ENCODE peak calls at places on chromosomes 3 and 15, in six cellular contexts. B, W, D, Y, S and T are unnamed samples.

GRCh38 chr3:179000144-179000543 is 71.5 kb downstream of the ZMAT3 start:
- DNase-seq in B (no peak), D (no peak), S (no peak), Y (no peak), W (peak), T (no peak)

GRCh38 chr3:194485876-194486539 is 794 bp downstream of the ATP13A3 start:
- DNase-seq in S (peak), B (peak), D (peak), Y (peak), W (peak), T (peak)

GRCh38 chr3:19881036-19881435 is 53.0 kb downstream of the EFHB start:
- DNase-seq in Y (no peak), D (no peak), B (no peak), S (peak), W (no peak), T (no peak)

GRCh38 chr15:67125589-67126502 is 60.4 kb downstream of the SMAD3 start:
- DNase-seq in B (no peak), Y (peak), W (peak), S (peak), D (peak), T (no peak)

GRCh38 chr3:193868590-193868989 is 267.4 kb upstream of the HES1 start:
- DNase-seq in S (no peak), B (no peak), W (no peak), D (no peak), Y (peak), T (no peak)

GRCh38 chr15:27358751-27359434 is 387.9 kb downstream of the GABRG3 start:
- DNase-seq in S (peak), B (no peak), W (no peak), D (peak), Y (peak), T (peak)

GRCh38 chr3:55569033-55569518 is 82.0 kb upstream of the WNT5A start:
- DNase-seq in W (no peak), S (no peak), B (no peak), D (no peak), Y (no peak), T (no peak)

GRCh38 chr3:88141458-88142083 is 8.2 kb upstream of the C3orf38 start:
- DNase-seq in D (no peak), Y (no peak), B (no peak), S (no peak), W (peak), T (peak)

GRCh38 chr3:13391308-13391707 is 28.8 kb downstream of the NUP210 start:
- DNase-seq in W (no peak), D (no peak), Y (no peak), S (no peak), B (no peak), T (no peak)

GRCh38 chr3:31226331-31226730 is 306.4 kb upstream of the STT3B start:
- DNase-seq in B (no peak), S (no peak), Y (no peak), D (no peak), W (no peak), T (peak)

GRCh38 chr15:26771168-26771916 is 1.5 kb downstream of the GABRB3 start:
- DNase-seq in W (no peak), D (peak), B (peak), S (peak), Y (peak), T (peak)

GRCh38 chr3:108393128-108393900 is 97.0 kb downstream of the HHLA2 start:
- DNase-seq in B (no peak), W (no peak), S (no peak), D (no peak), Y (no peak), T (no peak)

GRCh38 chr3:40620151-40620550 is 95.4 kb downstream of the ZNF621 start:
- DNase-seq in D (no peak), W (no peak), S (no peak), B (no peak), Y (no peak), T (no peak)

GRCh38 chr15:77577350-77577749 is 55.4 kb downstream of the LINGO1 start:
- DNase-seq in D (no peak), B (no peak), S (no peak), Y (peak), W (no peak), T (peak)

GRCh38 chr15:50828610-50829206 is 63.2 kb upstream of the SPPL2A start:
- DNase-seq in W (peak), D (peak), S (peak), Y (peak), B (no peak), T (peak)

GRCh38 chr3:39637807-39638206 is 170.3 kb downstream of the MOBP start:
- DNase-seq in S (peak), Y (peak), D (no peak), B (no peak), W (peak), T (peak)

GRCh38 chr15:60076582-60077263 is 72.6 kb downstream of the FOXB1 start:
- DNase-seq in S (peak), Y (no peak), D (no peak), W (no peak), B (no peak), T (peak)

GRCh38 chr15:73630796-73631471 is 2.3 kb downstream of the NPTN start:
- DNase-seq in B (no peak), W (no peak), D (no peak), S (no peak), Y (no peak), T (peak)

GRCh38 chr3:9196009-9196408 is 53.4 kb downstream of the SRGAP3 start:
- DNase-seq in S (peak), D (no peak), Y (peak), B (no peak), W (no peak), T (no peak)

GRCh38 chr15:89662893-89663673 is 7.8 kb upstream of the KIF7 start:
- DNase-seq in D (peak), S (no peak), Y (peak), B (no peak), W (peak), T (no peak)

GRCh38 chr3:191065183-191065805 is 133.7 kb upstream of the OSTN start:
- DNase-seq in Y (no peak), D (no peak), S (no peak), W (peak), B (no peak), T (no peak)

GRCh38 chr3:104145164-104145563 is 1221.5 kb upstream of the ALCAM start:
- DNase-seq in Y (no peak), D (no peak), W (no peak), B (no peak), S (no peak), T (no peak)

GRCh38 chr3:131543714-131544113 is 40.9 kb upstream of the MRPL3 start:
- DNase-seq in B (no peak), Y (no peak), S (peak), W (peak), D (peak), T (peak)

GRCh38 chr15:62445244-62445643 is 280.2 kb upstream of the C2CD4B start:
- DNase-seq in B (no peak), S (no peak), D (no peak), W (peak), Y (no peak), T (no peak)

GRCh38 chr3:34683851-34684250 is 885.4 kb downstream of the PDCD6IP start:
- DNase-seq in Y (peak), S (peak), B (peak), D (peak), W (peak), T (peak)

GRCh38 chr3:197700095-197700494 is 36.6 kb downstream of the RUBCN start:
- DNase-seq in B (no peak), W (peak), S (no peak), D (no peak), Y (no peak), T (peak)

GRCh38 chr15:67884514-67885225 is 44.8 kb upstream of the RNU6-1 start:
- DNase-seq in W (peak), B (peak), D (peak), Y (peak), S (peak), T (peak)

GRCh38 chr3:116045251-116045770 is 400.0 kb downstream of the LSAMP start:
- DNase-seq in S (no peak), Y (no peak), D (no peak), W (no peak), B (no peak), T (no peak)

GRCh38 chr15:71687902-71688508 is 122.3 kb upstream of the NR2E3 start:
- DNase-seq in W (peak), B (no peak), D (no peak), S (no peak), Y (peak), T (peak)

GRCh38 chr15:31437686-31438085 is 111.1 kb downstream of the KLF13 start:
- DNase-seq in B (no peak), Y (no peak), D (no peak), S (no peak), W (no peak), T (no peak)

GRCh38 chr3:13345284-13345683 is 74.8 kb downstream of the NUP210 start:
- DNase-seq in S (no peak), B (no peak), D (no peak), Y (no peak), W (no peak), T (no peak)

GRCh38 chr15:28896944-28897343 is 11.2 kb downstream of the APBA2 start:
- DNase-seq in S (no peak), Y (no peak), B (no peak), W (peak), D (no peak), T (peak)

GRCh38 chr15:87604857-87605446 is 651.6 kb downstream of the NTRK3 start:
- DNase-seq in B (no peak), D (no peak), W (peak), S (peak), Y (peak), T (peak)

GRCh38 chr15:82663186-82663600 is 16.0 kb upstream of the CPEB1 start:
- DNase-seq in W (peak), B (no peak), Y (peak), D (peak), S (peak), T (peak)

GRCh38 chr3:65995030-65995429 is 43.7 kb downstream of the MAGI1 start:
- DNase-seq in Y (no peak), B (no peak), D (no peak), S (no peak), W (peak), T (peak)

GRCh38 chr3:81419196-81419595 is 342.2 kb downstream of the GBE1 start:
- DNase-seq in Y (peak), D (no peak), B (no peak), S (peak), W (peak), T (peak)